ENCODE peak calls at places on chromosomes 3 and 15, in six cellular contexts. S is HCT116, D is HepG2, B is K562, L is SK-N-SH, A is GM12878. I is an unnamed sample.

GRCh38 chr15:94029495-94029894 is 201.9 kb upstream of the MCTP2 start:
- DNase-seq in S (no peak), D (no peak), B (no peak), L (no peak), A (no peak), I (no peak)

GRCh38 chr3:38392604-38393163 is 46.1 kb downstream of the XYLB start:
- DNase-seq in S (no peak), D (no peak), B (no peak), L (no peak), A (no peak), I (no peak)

GRCh38 chr3:173398111-173398479 is 551 bp downstream of the NLGN1 start:
- DNase-seq in S (no peak), D (no peak), B (no peak), L (no peak), A (no peak), I (peak; percentile 59)

GRCh38 chr15:48965972-48966371 is 2.3 kb upstream of the SHC4 start:
- DNase-seq in S (peak; percentile 23), D (no peak), B (no peak), L (no peak), A (peak; percentile 33), I (no peak)

GRCh38 chr3:131608741-131609140 is 106.0 kb upstream of the MRPL3 start:
- DNase-seq in S (no peak), D (no peak), B (no peak), L (no peak), A (no peak), I (no peak)

GRCh38 chr15:61025746-61026256 is 203.3 kb downstream of the RORA start:
- DNase-seq in S (no peak), D (no peak), B (no peak), L (no peak), A (no peak), I (no peak)

GRCh38 chr3:157026091-157026490 is 133.9 kb downstream of the CCNL1 start:
- DNase-seq in S (no peak), D (no peak), B (no peak), L (no peak), A (no peak), I (no peak)

GRCh38 chr15:82900511-82900910 is 52.0 kb downstream of the HOMER2 start:
- DNase-seq in S (no peak), D (no peak), B (no peak), L (no peak), A (no peak), I (no peak)

GRCh38 chr15:56886450-56886856 is 32.0 kb upstream of the TCF12 start:
- DNase-seq in S (no peak), D (peak; percentile 3), B (no peak), L (no peak), A (no peak), I (peak; percentile 21)

GRCh38 chr3:39810647-39811161 is 1.3 kb downstream of the MYRIP start:
- DNase-seq in S (no peak), D (no peak), B (no peak), L (no peak), A (no peak), I (peak; percentile 40)

GRCh38 chr15:31108836-31109235 is 7.3 kb upstream of the TRPM1 start:
- DNase-seq in S (no peak), D (no peak), B (no peak), L (no peak), A (no peak), I (no peak)

GRCh38 chr3:182078314-182078713 is 366.6 kb downstream of the SOX2 start:
- DNase-seq in S (no peak), D (no peak), B (no peak), L (no peak), A (no peak), I (peak; percentile 27)

GRCh38 chr15:40263036-40263754 is 19.7 kb downstream of the ANKRD63 start:
- DNase-seq in S (no peak), D (no peak), B (no peak), L (no peak), A (no peak), I (no peak)

GRCh38 chr15:89998141-89998661 is 2.9 kb upstream of the ZNF710 start:
- DNase-seq in S (peak; percentile 69), D (peak; percentile 69), B (peak; percentile 37), L (no peak), A (no peak), I (no peak)

GRCh38 chr3:193883551-193883950 is 252.4 kb upstream of the HES1 start:
- DNase-seq in S (no peak), D (no peak), B (no peak), L (no peak), A (no peak), I (no peak)

GRCh38 chr3:42229266-42229941 is 36.6 kb downstream of the CCK start:
- DNase-seq in S (no peak), D (no peak), B (no peak), L (no peak), A (no peak), I (no peak)

GRCh38 chr3:133209871-133210550 is 171.8 kb downstream of the TMEM108 start:
- DNase-seq in S (no peak), D (no peak), B (no peak), L (no peak), A (peak; percentile 13), I (no peak)

GRCh38 chr15:47974724-47975123 is 146.1 kb upstream of the SLC24A5 start:
- DNase-seq in S (no peak), D (no peak), B (no peak), L (no peak), A (no peak), I (no peak)

GRCh38 chr3:184335291-184335660 is 2.1 kb upstream of the FAM131A start:
- DNase-seq in S (no peak), D (no peak), B (no peak), L (peak; percentile 56), A (no peak), I (peak; percentile 54)

GRCh38 chr3:134486577-134487041 is 752 bp downstream of the CEP63 start:
- DNase-seq in S (no peak), D (no peak), B (no peak), L (peak; percentile 16), A (no peak), I (peak; percentile 42)

GRCh38 chr3:2783261-2783660 is 326.9 kb downstream of the IL5RA start:
- DNase-seq in S (no peak), D (no peak), B (no peak), L (no peak), A (no peak), I (peak; percentile 9)

GRCh38 chr3:115072265-115073008 is 74.7 kb downstream of the ZBTB20 start:
- DNase-seq in S (peak; percentile 22), D (no peak), B (no peak), L (no peak), A (no peak), I (no peak)

GRCh38 chr3:125916376-125916978 is 52.5 kb upstream of the ROPN1B start:
- DNase-seq in S (peak; percentile 79), D (peak; percentile 84), B (peak; percentile 80), L (peak; percentile 88), A (peak; percentile 65), I (peak; percentile 93)

GRCh38 chr3:132753946-132754345 is 31.7 kb upstream of the NPHP3 start:
- DNase-seq in S (no peak), D (no peak), B (no peak), L (no peak), A (no peak), I (no peak)

GRCh38 chr3:196754215-196754937 is 14.7 kb downstream of the PAK2 start:
- DNase-seq in S (no peak), D (peak; percentile 83), B (no peak), L (peak; percentile 30), A (no peak), I (no peak)

GRCh38 chr3:95028688-95029087 is 965.8 kb downstream of the NSUN3 start:
- DNase-seq in S (no peak), D (no peak), B (no peak), L (no peak), A (no peak), I (no peak)

GRCh38 chr3:11556851-11557644 is 86.7 kb downstream of the VGLL4 start:
- DNase-seq in S (no peak), D (no peak), B (no peak), L (no peak), A (no peak), I (no peak)

GRCh38 chr3:112550859-112551258 is 10.9 kb downstream of the ATG3 start:
- DNase-seq in S (no peak), D (no peak), B (no peak), L (no peak), A (no peak), I (peak; percentile 60)

GRCh38 chr3:18355819-18356218 is 69.3 kb downstream of the SATB1 start:
- DNase-seq in S (no peak), D (no peak), B (no peak), L (no peak), A (no peak), I (no peak)

GRCh38 chr3:67719333-67719732 is 64.9 kb upstream of the SUCLG2 start:
- DNase-seq in S (no peak), D (no peak), B (no peak), L (no peak), A (no peak), I (no peak)

GRCh38 chr3:39981547-39982184 is 172.3 kb downstream of the MYRIP start:
- DNase-seq in S (no peak), D (no peak), B (no peak), L (no peak), A (no peak), I (no peak)

GRCh38 chr15:81813215-81813614 is 232.6 kb downstream of the MEX3B start:
- DNase-seq in S (peak; percentile 7), D (no peak), B (peak; percentile 15), L (peak; percentile 24), A (no peak), I (peak; percentile 85)

GRCh38 chr3:52069891-52070290 is 13.5 kb upstream of the DUSP7 start:
- DNase-seq in S (no peak), D (no peak), B (no peak), L (peak; percentile 70), A (no peak), I (no peak)

GRCh38 chr3:85228966-85229365 is 270.2 kb downstream of the CADM2 start:
- DNase-seq in S (no peak), D (no peak), B (no peak), L (no peak), A (no peak), I (peak; percentile 35)
- TF ChIP-seq REST in S (no peak), D (no peak), B (no peak), L (no peak), A (no peak), I (no peak)

GRCh38 chr3:32947466-32948238 is 3.8 kb upstream of the CCR4 start:
- DNase-seq in S (peak; percentile 88), D (peak; percentile 83), B (peak; percentile 55), L (peak; percentile 58), A (peak; percentile 61), I (peak; percentile 96)
- H2AFZ ChIP-seq in S (peak overlapping the region; percentile 84), D (no peak overlapping the region), B (peak overlapping the region; percentile 73), L (no peak overlapping the region), A (peak overlapping the region; percentile 61), I (no peak overlapping the region)

GRCh38 chr15:92803536-92803851 is 96.6 kb upstream of the CHD2 start:
- DNase-seq in S (no peak), D (no peak), B (no peak), L (no peak), A (no peak), I (no peak)
- H3K4me1 ChIP-seq in S (peaks cover 69% of the 10 kb centered on the region), D (peaks cover 63% of the 10 kb centered on the region), B (peaks cover 42% of the 10 kb centered on the region), L (no peaks in the 10 kb centered on the region), A (peaks cover 13% of the 10 kb centered on the region), I (peaks cover 7% of the 10 kb centered on the region)

GRCh38 chr3:188658606-188659005 is 504.6 kb downstream of the LPP start:
- DNase-seq in S (no peak), D (no peak), B (no peak), L (no peak), A (no peak), I (no peak)
- TF ChIP-seq REST in S (no peak), D (no peak), B (no peak), L (no peak), A (no peak), I (no peak)

GRCh38 chr3:195255176-195255500 is 15.8 kb downstream of the XXYLT1 start:
- DNase-seq in S (no peak), D (no peak), B (no peak), L (no peak), A (no peak), I (no peak)
- H2AFZ ChIP-seq in S (no peak overlapping the region), D (no peak overlapping the region), B (no peak overlapping the region), L (no peak overlapping the region), A (no peak overlapping the region), I (no peak overlapping the region)

I was measured in GM23338.